ENCODE peak calls at places on chromosome 3, in five cellular contexts. One of them, this sample, is unnamed.

GRCh38 chr3:137768021-137768360 is 3.9 kb downstream of the SOX14 start:
- DNase-seq in coronary artery: no peak
- DNase-seq in heart right ventricle: no peak
- DNase-seq in EL: no peak
- DNase-seq in left cardiac atrium: no peak
- DNase-seq in this sample: no peak

GRCh38 chr3:172749201-172749965 is 1.1 kb upstream of the ECT2 start:
- DNase-seq in coronary artery: no peak
- DNase-seq in left cardiac atrium: peak
- DNase-seq in EL: peak
- DNase-seq in heart right ventricle: no peak
- DNase-seq in this sample: peak

GRCh38 chr3:107272471-107272870 is 104.8 kb upstream of the CCDC54 start:
- DNase-seq in left cardiac atrium: no peak
- DNase-seq in coronary artery: no peak
- DNase-seq in heart right ventricle: no peak
- DNase-seq in EL: no peak
- DNase-seq in this sample: no peak

GRCh38 chr3:139764936-139765335 is 87.2 kb upstream of the NMNAT3 start:
- DNase-seq in coronary artery: no peak
- DNase-seq in heart right ventricle: no peak
- DNase-seq in left cardiac atrium: no peak
- DNase-seq in EL: peak
- DNase-seq in this sample: peak

GRCh38 chr3:163622384-163622783 is 1455.9 kb downstream of the SI start:
- DNase-seq in EL: peak
- DNase-seq in heart right ventricle: no peak
- DNase-seq in left cardiac atrium: no peak
- DNase-seq in coronary artery: no peak
- DNase-seq in this sample: no peak

GRCh38 chr3:123289336-123290106 is 87.8 kb downstream of the SEC22A start:
- DNase-seq in coronary artery: no peak
- DNase-seq in left cardiac atrium: no peak
- DNase-seq in EL: no peak
- DNase-seq in heart right ventricle: no peak
- DNase-seq in this sample: no peak

GRCh38 chr3:155946178-155946577 is 75.7 kb downstream of the GMPS start:
- DNase-seq in coronary artery: no peak
- DNase-seq in heart right ventricle: no peak
- DNase-seq in EL: peak
- DNase-seq in left cardiac atrium: no peak
- DNase-seq in this sample: peak

GRCh38 chr3:73284432-73284831 is 223.0 kb downstream of the EBLN2 start:
- DNase-seq in coronary artery: no peak
- DNase-seq in heart right ventricle: no peak
- DNase-seq in left cardiac atrium: no peak
- DNase-seq in EL: no peak
- DNase-seq in this sample: no peak

GRCh38 chr3:101261506-101261905 is 58.9 kb downstream of the IMPG2 start:
- DNase-seq in coronary artery: no peak
- DNase-seq in heart right ventricle: no peak
- DNase-seq in EL: no peak
- DNase-seq in left cardiac atrium: no peak
- DNase-seq in this sample: peak

GRCh38 chr3:142159083-142159740 is 9.9 kb upstream of the TFDP2 start:
- DNase-seq in heart right ventricle: no peak
- DNase-seq in EL: no peak
- DNase-seq in left cardiac atrium: no peak
- DNase-seq in coronary artery: no peak
- DNase-seq in this sample: no peak

GRCh38 chr3:101379695-101380376 is 59.5 kb upstream of the IMPG2 start:
- DNase-seq in EL: no peak
- DNase-seq in coronary artery: no peak
- DNase-seq in left cardiac atrium: no peak
- DNase-seq in heart right ventricle: no peak
- DNase-seq in this sample: no peak

GRCh38 chr3:135982404-135982761 is 16.9 kb downstream of the PPP2R3A start:
- DNase-seq in EL: peak
- DNase-seq in coronary artery: no peak
- DNase-seq in heart right ventricle: no peak
- DNase-seq in left cardiac atrium: no peak
- DNase-seq in this sample: peak

GRCh38 chr3:128488995-128489859 is 3.8 kb downstream of the GATA2 start:
- DNase-seq in coronary artery: no peak
- DNase-seq in left cardiac atrium: peak
- DNase-seq in heart right ventricle: peak
- DNase-seq in EL: peak
- DNase-seq in this sample: no peak

This sample was measured in IMR-90.